ENCODE peak calls at places on chromosome 22, in five cellular contexts. O is body of pancreas, A is tibial artery, R is heart left ventricle, T is pancreas. W is an unnamed sample. For H3K4me1, the result is how much of the 10 kb centered on the place peaks cover.

GRCh38 chr22:27086728-27087450 is 429.5 kb downstream of the MIAT start:
- DNase-seq in O (no peak), A (no peak), R (no peak), T (no peak), W (no peak)

GRCh38 chr22:30626413-30626812 is 9.2 kb upstream of the SLC35E4 start:
- DNase-seq in O (no peak), A (no peak), R (no peak), T (no peak), W (no peak)

GRCh38 chr22:23058481-23059336 is 11.6 kb upstream of the GNAZ start:
- DNase-seq in O (no peak), A (peak), R (no peak), T (no peak), W (peak)

GRCh38 chr22:29079218-29079901 is 6.5 kb downstream of the KREMEN1 start:
- DNase-seq in O (peak), A (no peak), R (no peak), T (no peak), W (no peak)

GRCh38 chr22:28247667-28248363 is 328.8 kb upstream of the PITPNB start:
- DNase-seq in O (no peak), A (no peak), R (no peak), T (no peak), W (no peak)

GRCh38 chr22:28792491-28793383 is 7.6 kb downstream of the XBP1 start:
- DNase-seq in O (peak), A (no peak), R (no peak), T (peak), W (no peak)

GRCh38 chr22:37501610-37502341 is 15.6 kb upstream of the MFNG start:
- DNase-seq in O (peak), A (peak), R (peak), T (peak), W (peak)

GRCh38 chr22:23211622-23212021 is 31.3 kb downstream of the BCR start:
- DNase-seq in O (no peak), A (no peak), R (no peak), T (no peak), W (no peak)

GRCh38 chr22:37854946-37855345 is 5.7 kb downstream of the EIF3L start:
- DNase-seq in O (peak), A (no peak), R (no peak), T (no peak), W (no peak)

GRCh38 chr22:37167981-37168647 is 18.4 kb upstream of the IL2RB start:
- DNase-seq in O (no peak), A (peak), R (peak), T (no peak), W (no peak)

GRCh38 chr22:31122532-31123291 is at the start of gene INPP5J:
- DNase-seq in O (peak), A (no peak), R (peak), T (peak), W (peak)

GRCh38 chr22:50443202-50443601 is 31.6 kb downstream of the SBF1 start:
- DNase-seq in O (peak), A (no peak), R (no peak), T (peak), W (no peak)

GRCh38 chr22:21970037-21970799 is 12.4 kb downstream of the TOP3B start:
- DNase-seq in O (no peak), A (no peak), R (no peak), T (no peak), W (no peak)
- H3K4me3 ChIP-seq in O (no peak), A (no peak), R (no peak), T (no peak), W (no peak)

DNA sequence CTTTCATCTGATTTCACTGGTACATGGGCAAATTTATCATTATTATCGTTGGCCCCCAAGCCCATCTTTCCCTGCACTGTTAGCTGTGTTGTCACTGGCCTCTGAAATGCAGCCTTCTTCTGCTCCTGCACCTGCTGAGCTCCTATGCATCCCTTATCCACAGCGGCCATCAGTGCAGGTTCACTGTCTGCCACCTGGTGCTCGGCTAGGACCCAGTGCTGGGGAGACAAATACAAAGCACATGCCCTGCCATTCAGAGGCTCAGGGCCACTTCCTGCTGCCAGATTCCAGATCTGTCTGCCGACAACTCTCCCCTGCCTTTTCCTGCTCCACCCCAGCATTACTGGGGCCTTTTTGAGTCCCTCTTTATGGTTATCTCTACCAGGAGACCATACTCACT is 1205.4 kb downstream of the TBC1D22A start:
- DNase-seq in O (no peak), A (no peak), R (no peak), T (no peak), W (no peak)
- TF ChIP-seq CTCF in O (no peak), A (no peak), R (no peak), T (no peak), W (no peak)

GRCh38 chr22:43255299-43255698 is 68.4 kb upstream of the TTLL12 start:
- DNase-seq in O (no peak), A (no peak), R (no peak), T (no peak), W (no peak)

GRCh38 chr22:43252319-43252718 is 65.4 kb upstream of the TTLL12 start:
- DNase-seq in O (no peak), A (no peak), R (no peak), T (no peak), W (no peak)

GRCh38 chr22:43256569-43257360 is 69.8 kb upstream of the TTLL12 start:
- DNase-seq in O (no peak), A (no peak), R (no peak), T (no peak), W (no peak)

GRCh38 chr22:43257549-43257948 is 70.6 kb upstream of the TTLL12 start:
- DNase-seq in O (no peak), A (no peak), R (no peak), T (no peak), W (no peak)

GRCh38 chr22:43253839-43254238 is 66.9 kb upstream of the TTLL12 start:
- DNase-seq in O (no peak), A (no peak), R (no peak), T (no peak), W (no peak)
- H3K4me1 ChIP-seq in O (under half), A (under half), R (under half), T (under half), W (under half)

GRCh38 chr22:40181323-40181722 is 3.6 kb downstream of the TNRC6B start:
- DNase-seq in O (no peak), A (no peak), R (no peak), T (no peak), W (no peak)
- H3K4me3 ChIP-seq in O (no peak), A (no peak), R (no peak), T (no peak), W (no peak)

GRCh38 chr22:46444390-46444854 is 93.0 kb downstream of the CELSR1 start:
- DNase-seq in O (no peak), A (no peak), R (no peak), T (no peak), W (no peak)
- TF ChIP-seq CTCF in O (no peak), A (no peak), R (no peak), T (no peak), W (no peak)

W was measured in right atrium auricular region.